ENCODE peak calls at places on chromosomes 6 and 20, in four cellular contexts. C is ovary; H is activated T-cell treated with anti-CD3 and anti-CD28 coated beads, Interleukin-2, amount 50 U/mL, for 72 hours; D is renal cortical epithelial cell. J is an unnamed sample.

GRCh38 chr20:10414982-10415650 is 18.9 kb downstream of the MKKS start:
- DNase-seq in C (no peak), H (no peak), D (peak; percentile 29), J (no peak)

GRCh38 chr6:167797079-167797870 is 29.4 kb upstream of the AFDN start:
- DNase-seq in C (no peak), H (no peak), D (no peak), J (no peak)

GRCh38 chr6:130964808-130965604 is 98.0 kb downstream of the EPB41L2 start:
- DNase-seq in D (no peak), H (no peak), C (no peak), J (no peak)

GRCh38 chr6:33769248-33769821 is 19.6 kb downstream of the LEMD2 start:
- DNase-seq in H (no peak), C (no peak), D (no peak), J (no peak)

GRCh38 chr6:7730852-7731251 is 5.0 kb downstream of the BMP6 start:
- DNase-seq in D (peak; percentile 97), H (no peak), C (no peak), J (no peak)

GRCh38 chr6:166584813-166585429 is 1.6 kb downstream of the RAMACL start:
- DNase-seq in H (no peak), D (no peak), C (no peak), J (no peak)

GRCh38 chr6:32484614-32484998 is 44.9 kb downstream of the HLA-DRA start:
- DNase-seq in C (no peak), H (no peak), D (no peak), J (no peak)

GRCh38 chr20:54645445-54646155 is 170.2 kb downstream of the DOK5 start:
- DNase-seq in C (no peak), H (no peak), D (peak; percentile 74), J (no peak)

GRCh38 chr6:78910611-78911134 is 43.3 kb downstream of the IRAK1BP1 start:
- DNase-seq in D (no peak), H (peak; percentile 36), C (peak; percentile 25), J (no peak)

GRCh38 chr6:27161946-27162603 is 85.4 kb upstream of the PRSS16 start:
- DNase-seq in H (peak; percentile 49), D (peak; percentile 43), C (no peak), J (peak; percentile 20)

GRCh38 chr6:25359891-25360290 is 80.7 kb downstream of the CARMIL1 start:
- DNase-seq in H (no peak), D (no peak), C (no peak), J (no peak)

GRCh38 chr6:138287144-138287955 is 69.1 kb upstream of the PBOV1 start:
- DNase-seq in H (peak; percentile 56), C (no peak), D (peak; percentile 23), J (peak; percentile 64)

GRCh38 chr6:4581468-4582420 is 194.5 kb upstream of the CDYL start:
- DNase-seq in H (no peak), D (peak; percentile 66), C (no peak), J (no peak)

GRCh38 chr6:110101885-110102284 is 77.6 kb downstream of the WASF1 start:
- DNase-seq in D (no peak), H (no peak), C (no peak), J (no peak)

GRCh38 chr20:23641936-23642751 is 4.4 kb upstream of the CST3 start:
- DNase-seq in C (no peak), D (peak; percentile 98), H (no peak), J (no peak)

GRCh38 chr6:34146021-34146782 is at the start of gene GRM4:
- DNase-seq in C (no peak), D (no peak), H (no peak), J (no peak)

GRCh38 chr20:37411408-37412306 is 65.7 kb downstream of the SRC start:
- DNase-seq in C (no peak), D (no peak), H (peak; percentile 8), J (no peak)

GRCh38 chr6:5208039-5208438 is 52.7 kb downstream of the LYRM4 start:
- DNase-seq in D (no peak), H (no peak), C (no peak), J (no peak)

GRCh38 chr6:105896052-105896820 is 189.9 kb upstream of the PRDM1 start:
- DNase-seq in D (no peak), C (no peak), H (no peak), J (no peak)

GRCh38 chr20:46348972-46349741 is 40.9 kb upstream of the CDH22 start:
- DNase-seq in C (peak; percentile 59), H (peak; percentile 48), D (no peak), J (peak; percentile 72)

GRCh38 chr6:136085370-136086115 is 164.6 kb downstream of the MTFR2 start:
- DNase-seq in H (no peak), C (no peak), D (peak; percentile 67), J (no peak)

GRCh38 chr20:58144071-58144470 is 84.4 kb downstream of the ANKRD60 start:
- DNase-seq in D (no peak), H (no peak), C (no peak), J (no peak)

GRCh38 chr6:40391086-40391485 is 196.1 kb downstream of the LRFN2 start:
- DNase-seq in D (no peak), H (no peak), C (no peak), J (no peak)

GRCh38 chr20:51108638-51109363 is 85.9 kb upstream of the KCNG1 start:
- DNase-seq in H (no peak), C (no peak), D (no peak), J (no peak)

GRCh38 chr20:25247100-25247665 is 702 bp upstream of the PYGB start:
- DNase-seq in C (no peak), H (no peak), D (peak; percentile 51), J (peak; percentile 49)

GRCh38 chr20:48763183-48764030 is 64.4 kb downstream of the PREX1 start:
- DNase-seq in D (no peak), H (no peak), C (no peak), J (no peak)

GRCh38 chr6:34810936-34811632 is 19.2 kb downstream of the BLTP3A start:
- DNase-seq in H (peak; percentile 38), C (no peak), D (peak; percentile 31), J (no peak)

GRCh38 chr6:118584906-118585305 is 36.8 kb downstream of the PLN start:
- DNase-seq in H (no peak), D (no peak), C (no peak), J (no peak)

GRCh38 chr20:17955302-17955701 is 13.3 kb downstream of the SNX5 start:
- DNase-seq in D (no peak), H (no peak), C (no peak), J (no peak)

GRCh38 chr6:9140861-9141534 is 705.7 kb upstream of the SLC35B3 start:
- DNase-seq in C (no peak), H (no peak), D (peak; percentile 2), J (no peak)